ENCODE peak calls at places on chromosomes 1 and 21, in four cellular contexts. I is central memory CD8-positive, alpha-beta T cell; W is NCI-H1092; E is activated naive CD4-positive, alpha-beta T cell treated with anti-CD3 and anti-CD28 coated beads for 36 hours. C is an unnamed sample.

GRCh38 chr1:204637985-204638356 is 47.6 kb downstream of the LRRN2 start:
- DNase-seq in W (peak), I (no peak), E (no peak), C (no peak)

GRCh38 chr1:28642056-28642846 is 616 bp downstream of the TAF12 start:
- DNase-seq in W (no peak), E (no peak), I (no peak), C (no peak)

GRCh38 chr1:108077991-108078390 is 113.0 kb upstream of the VAV3 start:
- DNase-seq in E (peak), I (no peak), W (no peak), C (no peak)

GRCh38 chr1:36847186-36847585 is 187.1 kb downstream of the GRIK3 start:
- DNase-seq in E (no peak), W (no peak), I (no peak), C (no peak)

GRCh38 chr1:60504206-60504868 is 430.8 kb upstream of the C1orf87 start:
- DNase-seq in W (no peak), E (no peak), I (no peak), C (no peak)

GRCh38 chr1:67749844-67750689 is 65.1 kb downstream of the GADD45A start:
- DNase-seq in E (no peak), I (no peak), W (no peak), C (no peak)

GRCh38 chr1:212379366-212379765 is 35.3 kb downstream of the PACC1 start:
- DNase-seq in E (no peak), I (no peak), W (no peak), C (no peak)

GRCh38 chr1:180988221-180988826 is 34.3 kb downstream of the STX6 start:
- DNase-seq in W (peak), E (no peak), I (no peak), C (no peak)

GRCh38 chr21:20971296-20971921 is 26.8 kb upstream of the NCAM2 start:
- DNase-seq in E (peak), W (peak), I (no peak), C (no peak)

GRCh38 chr1:230703679-230704385 is 10.1 kb downstream of the AGT start:
- DNase-seq in E (no peak), W (no peak), I (no peak), C (no peak)

GRCh38 chr1:152182942-152183341 is 23.9 kb upstream of the RPTN start:
- DNase-seq in W (no peak), I (no peak), E (peak), C (no peak)

GRCh38 chr1:94416901-94417701 is 1.1 kb upstream of the ABCD3 start:
- DNase-seq in E (no peak), W (no peak), I (no peak), C (no peak)

GRCh38 chr1:184387871-184388670 is 1.2 kb downstream of the C1orf21 start:
- DNase-seq in I (no peak), E (peak), W (peak), C (no peak)

GRCh38 chr1:113784104-113784779 is 25.0 kb upstream of the PHTF1 start:
- DNase-seq in W (no peak), E (peak), I (no peak), C (no peak)

GRCh38 chr1:201633297-201633696 is 94.4 kb downstream of the NAV1 start:
- DNase-seq in W (no peak), E (no peak), I (no peak), C (no peak)

GRCh38 chr1:54199765-54200518 is at the start of the genes CYB5RL and MRPL37:
- DNase-seq in I (peak), W (peak), E (peak), C (peak)

GRCh38 chr21:32008714-32009113 is 135.9 kb downstream of the HUNK start:
- DNase-seq in E (no peak), W (no peak), I (no peak), C (no peak)

GRCh38 chr1:28392027-28392652 is 22.6 kb downstream of the PHACTR4 start:
- DNase-seq in W (no peak), E (no peak), I (no peak), C (no peak)

GRCh38 chr1:221669441-221669840 is 72.4 kb downstream of the DUSP10 start:
- DNase-seq in I (no peak), E (no peak), W (peak), C (no peak)

GRCh38 chr1:10724052-10724494 is 72.4 kb downstream of the CASZ1 start:
- DNase-seq in I (no peak), W (peak), E (no peak), C (no peak)

GRCh38 chr1:114105401-114105979 is 48.2 kb downstream of the SYT6 start:
- DNase-seq in W (peak), E (no peak), I (no peak), C (no peak)

GRCh38 chr1:66761273-66761672 is 9.0 kb downstream of the DYNLT5 start:
- DNase-seq in I (no peak), E (no peak), W (no peak), C (no peak)

GRCh38 chr1:46263146-46263545 is 15.6 kb downstream of the RAD54L start:
- DNase-seq in I (no peak), E (no peak), W (no peak), C (no peak)

GRCh38 chr1:113747376-113747775 is 11.9 kb downstream of the PHTF1 start:
- DNase-seq in I (no peak), W (no peak), E (no peak), C (no peak)

GRCh38 chr1:151773698-151774097 is 10.4 kb upstream of the MRPL9 start:
- DNase-seq in I (no peak), E (no peak), W (no peak), C (peak)

GRCh38 chr21:31397515-31397926 is 53.5 kb upstream of the TIAM1 start:
- DNase-seq in W (no peak), E (no peak), I (no peak), C (peak)

GRCh38 chr21:33348728-33349127 is 24.0 kb downstream of the IFNAR1 start:
- DNase-seq in E (no peak), I (no peak), W (no peak), C (no peak)

GRCh38 chr1:40303790-40304189 is 13.3 kb downstream of the COL9A2 start:
- DNase-seq in E (no peak), I (no peak), W (no peak), C (no peak)

GRCh38 chr1:52455686-52456085 is 51.3 kb downstream of the PRPF38A start:
- DNase-seq in W (no peak), E (no peak), I (no peak), C (no peak)

GRCh38 chr1:18069903-18070302 is 37.7 kb upstream of the IGSF21 start:
- DNase-seq in E (peak), I (no peak), W (no peak), C (no peak)

GRCh38 chr1:3060112-3060511 is 8.9 kb upstream of the PRDM16 start:
- DNase-seq in W (no peak), I (no peak), E (no peak), C (no peak)

GRCh38 chr21:45124596-45124995 is 50.2 kb downstream of the ADARB1 start:
- DNase-seq in E (no peak), W (no peak), I (no peak), C (no peak)

GRCh38 chr21:45130324-45130774 is 56.0 kb downstream of the ADARB1 start:
- DNase-seq in I (no peak), E (no peak), W (no peak), C (no peak)

GRCh38 chr1:15803380-15803779 is 4.1 kb downstream of the UQCRHL start:
- DNase-seq in W (peak), E (peak), I (no peak), C (no peak)

GRCh38 chr1:204684551-204685235 is 845 bp downstream of the LRRN2 start:
- DNase-seq in E (no peak), I (no peak), W (no peak), C (no peak)

GRCh38 chr1:89941110-89941770 is 53.7 kb upstream of the ZNF326 start:
- DNase-seq in E (peak), I (no peak), W (no peak), C (no peak)

GRCh38 chr1:71053146-71053545 is 5.5 kb upstream of the PTGER3 start:
- DNase-seq in I (no peak), E (no peak), W (no peak), C (no peak)

GRCh38 chr1:23524163-23524562 is 6.9 kb downstream of the E2F2 start:
- DNase-seq in W (no peak), E (no peak), I (no peak), C (no peak)

GRCh38 chr1:59699227-59699847 is 115.4 kb upstream of the HOOK1 start:
- DNase-seq in E (peak), I (no peak), W (peak), C (no peak)

GRCh38 chr1:151159373-151159772 is 2.9 kb downstream of the TNFAIP8L2 start:
- DNase-seq in W (no peak), I (no peak), E (no peak), C (no peak)